ENCODE peak calls at places on chromosomes 5 and 9, in five cellular contexts. F, E, K, H and L are unnamed samples.
A peak's percentile ranks its signal among the peaks of the same experiment; 100 is the strongest.

GRCh38 chr5:139657363-139658321 is 9.5 kb downstream of the CXXC5 start:
- DNase-seq in F (no peak), E (no peak), K (no peak), H (no peak), L (no peak)

GRCh38 chr5:122153230-122153629 is 23.9 kb downstream of the ZNF474 start:
- DNase-seq in F (no peak), K (no peak), E (no peak), H (peak; percentile 91), L (no peak)

GRCh38 chr9:81690251-81690851 is 1.0 kb upstream of the TLE1 start:
- DNase-seq in F (peak; percentile 88), E (no peak), K (peak; percentile 45), H (peak; percentile 27), L (peak; percentile 91)

GRCh38 chr5:146751054-146751453 is 127.5 kb downstream of the PPP2R2B start:
- DNase-seq in H (no peak), E (no peak), F (no peak), K (no peak), L (no peak)

GRCh38 chr5:120604898-120605297 is 140.8 kb downstream of the PRR16 start:
- DNase-seq in K (no peak), E (no peak), H (peak; percentile 94), F (no peak), L (no peak)

GRCh38 chr5:140324834-140325195 is 21.6 kb downstream of the HBEGF start:
- DNase-seq in E (no peak), K (no peak), F (no peak), H (peak; percentile 92), L (no peak)

GRCh38 chr5:155616779-155617392 is 603.3 kb downstream of the KIF4B start:
- DNase-seq in H (no peak), K (peak; percentile 41), E (no peak), F (peak; percentile 50), L (no peak)

GRCh38 chr9:97755618-97756267 is 58.6 kb upstream of the XPA start:
- DNase-seq in F (peak; percentile 86), H (no peak), K (no peak), E (no peak), L (peak; percentile 25)

GRCh38 chr9:130110596-130111021 is 56.9 kb downstream of the GPR107 start:
- DNase-seq in H (peak; percentile 59), F (no peak), E (no peak), K (no peak), L (no peak)

GRCh38 chr5:83011990-83012389 is 65.2 kb downstream of the TMEM167A start:
- DNase-seq in K (no peak), F (no peak), E (no peak), H (peak; percentile 2), L (no peak)

GRCh38 chr5:149046196-149046829 is 16.5 kb downstream of the SH3TC2 start:
- DNase-seq in K (no peak), H (peak; percentile 61), F (no peak), E (no peak), L (no peak)

GRCh38 chr5:139982975-139983240 is 60.2 kb downstream of the NRG2 start:
- DNase-seq in K (no peak), E (no peak), F (no peak), H (no peak), L (no peak)

GRCh38 chr9:18238254-18238653 is 235.7 kb upstream of the ADAMTSL1 start:
- DNase-seq in H (peak; percentile 71), K (no peak), F (no peak), E (no peak), L (no peak)

GRCh38 chr5:133818031-133818431 is 150.4 kb downstream of the C5orf15 start:
- DNase-seq in F (no peak), K (peak; percentile 59), E (no peak), H (peak; percentile 5), L (no peak)

GRCh38 chr5:124162782-124163532 is 583.5 kb downstream of the ZNF608 start:
- DNase-seq in H (peak; percentile 44), E (no peak), K (no peak), F (peak; percentile 35), L (no peak)

GRCh38 chr9:4857163-4857562 is 64.4 kb downstream of the RCL1 start:
- DNase-seq in E (no peak), K (no peak), F (no peak), H (no peak), L (no peak)

GRCh38 chr5:72290356-72291133 is 29.5 kb downstream of the MRPS27 start:
- DNase-seq in F (no peak), H (peak; percentile 25), K (no peak), E (no peak), L (no peak)

GRCh38 chr9:8254527-8254926 is 454.9 kb upstream of the DMAC1 start:
- DNase-seq in K (no peak), E (no peak), F (no peak), H (no peak), L (no peak)

GRCh38 chr9:105269593-105269992 is 25.1 kb downstream of the SLC44A1 start:
- DNase-seq in K (no peak), E (no peak), H (no peak), F (no peak), L (no peak)

GRCh38 chr5:33649801-33650482 is 209.2 kb downstream of the TARS1 start:
- DNase-seq in H (peak; percentile 84), K (no peak), F (no peak), E (no peak), L (no peak)

GRCh38 chr5:109563692-109564091 is 126.0 kb upstream of the MAN2A1 start:
- DNase-seq in H (no peak), K (no peak), E (no peak), F (no peak), L (no peak)

GRCh38 chr5:52560366-52560765 is 227.3 kb upstream of the ITGA1 start:
- DNase-seq in K (no peak), E (no peak), F (no peak), H (no peak), L (no peak)

GRCh38 chr9:124212381-124213050 is 45.2 kb upstream of the NEK6 start:
- DNase-seq in H (peak; percentile 73), F (no peak), E (no peak), K (no peak), L (peak; percentile 70)

GRCh38 chr9:129109952-129110739 is 447 bp downstream of the CRAT start:
- DNase-seq in F (peak; percentile 32), K (no peak), H (peak; percentile 28), E (no peak), L (no peak)

GRCh38 chr5:105817906-105818305 is 1852.8 kb downstream of the EFNA5 start:
- DNase-seq in E (no peak), H (no peak), K (no peak), F (no peak), L (no peak)

GRCh38 chr5:142686210-142686734 is 382 bp upstream of the FGF1 start:
- DNase-seq in E (no peak), K (no peak), H (peak; percentile 40), F (peak; percentile 48), L (no peak)

GRCh38 chr5:53944981-53945380 is 365.4 kb downstream of the ARL15 start:
- DNase-seq in E (no peak), H (peak; percentile 79), F (no peak), K (no peak), L (no peak)

GRCh38 chr5:83471405-83472212 is at the start of gene VCAN:
- DNase-seq in E (no peak), H (peak; percentile 82), F (peak; percentile 7), K (peak; percentile 45), L (no peak)

GRCh38 chr5:153562189-153562588 is 71.7 kb downstream of the GRIA1 start:
- DNase-seq in K (no peak), H (peak; percentile 57), E (no peak), F (no peak), L (no peak)

GRCh38 chr5:43305948-43306563 is 7.2 kb downstream of the HMGCS1 start:
- DNase-seq in E (no peak), K (peak; percentile 18), F (no peak), H (peak; percentile 73), L (no peak)

GRCh38 chr5:80103375-80103774 is 68.2 kb downstream of the THBS4 start:
- DNase-seq in K (no peak), F (no peak), H (no peak), E (no peak), L (no peak)

GRCh38 chr9:69961834-69962233 is 81.8 kb upstream of the MAMDC2 start:
- DNase-seq in E (no peak), K (no peak), F (no peak), H (no peak), L (no peak)

GRCh38 chr5:174920906-174921550 is 196.6 kb downstream of the MSX2 start:
- DNase-seq in F (no peak), K (no peak), H (no peak), E (no peak), L (no peak)

GRCh38 chr9:35618854-35619799 is 914 bp upstream of the CD72 start:
- DNase-seq in K (peak; percentile 43), E (no peak), H (peak; percentile 21), F (no peak), L (no peak)
- H3K27ac ChIP-seq in K (no peak overlapping the region), E (peak overlapping the region; percentile 31), H (no peak overlapping the region), F (no peak overlapping the region), L (no peak overlapping the region)

DNA sequence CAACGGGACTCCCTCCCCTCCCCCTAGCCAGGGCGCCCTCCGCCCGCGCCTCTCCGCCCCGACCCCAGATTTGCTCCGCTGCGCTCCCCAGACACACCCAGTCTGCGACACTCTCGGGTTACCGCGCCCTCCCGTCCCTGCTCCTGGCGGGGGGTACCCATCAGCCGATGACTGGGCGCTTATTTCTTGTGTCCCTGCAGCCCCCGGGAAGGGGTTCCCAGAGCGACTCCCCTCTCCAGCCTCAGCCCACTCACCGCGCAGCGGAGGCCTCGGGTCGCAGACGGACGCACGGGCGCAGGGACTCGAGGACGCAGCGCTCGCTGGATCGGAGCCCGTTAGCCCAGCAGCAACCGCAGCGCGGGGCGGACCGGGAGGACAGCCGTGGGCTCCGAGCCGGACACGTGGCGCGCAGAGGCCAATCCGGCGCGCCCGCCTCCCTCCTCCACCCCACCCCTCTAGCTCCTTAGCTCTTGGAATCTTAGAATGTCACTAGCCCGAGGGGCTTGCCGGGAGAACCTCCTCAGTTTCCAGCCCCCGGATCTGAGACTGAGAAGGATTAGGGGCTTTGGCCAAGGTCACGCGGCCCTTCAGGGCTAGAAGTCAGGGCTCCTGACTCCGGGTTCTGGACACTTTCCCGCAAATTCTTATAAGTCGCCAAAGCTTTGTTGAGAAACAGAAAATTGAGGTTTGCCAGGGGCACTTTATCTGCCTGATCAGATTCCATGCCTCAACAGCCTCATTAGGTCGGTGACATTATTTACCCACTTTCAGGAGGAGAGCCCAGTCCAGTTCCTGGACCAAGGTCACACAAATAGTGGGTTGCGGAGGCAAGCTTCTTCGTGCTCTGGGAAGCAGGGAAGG is at the start of gene ANXA6:
- DNase-seq in F (peak; percentile 90), E (no peak), K (peak; percentile 92), H (peak; percentile 73), L (no peak)
- TF ChIP-seq POLR2A in F (no peak), E (no peak), K (no peak), H (peak; percentile 54), L (no peak)

DNA sequence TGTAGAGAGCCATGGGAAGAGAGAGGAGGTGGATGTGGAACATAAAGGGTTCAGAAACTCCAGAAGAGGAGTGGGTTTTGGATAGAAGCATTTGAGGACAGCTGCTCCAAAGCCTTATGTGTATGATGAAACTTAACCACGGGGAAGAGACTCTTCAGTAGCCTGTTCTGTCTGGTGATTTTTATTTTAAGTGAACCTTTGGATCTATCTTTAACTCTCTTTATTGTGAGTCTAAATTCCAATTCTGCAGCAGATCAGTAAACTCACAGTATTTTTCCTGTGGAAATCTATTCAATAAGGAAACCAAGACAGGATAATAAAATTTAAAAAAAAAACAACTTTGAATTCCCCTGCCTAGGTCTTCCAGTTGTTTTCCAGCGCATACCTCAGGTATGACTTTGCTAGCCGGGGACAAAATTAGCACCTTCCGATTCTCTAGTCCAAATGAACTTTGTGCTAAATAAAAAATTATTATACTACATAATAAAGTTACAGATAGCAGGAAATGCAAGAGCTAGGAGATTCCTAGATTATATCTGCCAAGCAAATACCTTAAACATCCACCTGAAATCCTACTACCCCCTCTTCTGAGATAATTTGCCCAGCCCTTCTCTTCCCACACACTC is 101.9 kb downstream of the NLN start:
- DNase-seq in K (no peak), H (no peak), F (no peak), E (no peak), L (no peak)
- H3K27ac ChIP-seq in K (no peak overlapping the region), H (no peak overlapping the region), F (no peak overlapping the region), E (no peak overlapping the region), L (no peak overlapping the region)

GRCh38 chr5:10666531-10667305 is 94.3 kb downstream of the DAP start:
- DNase-seq in K (no peak), H (no peak), E (no peak), F (no peak), L (no peak)
- TF ChIP-seq POLR2A in K (no peak), H (no peak), E (no peak), F (no peak), L (no peak)